ENCODE peak calls at places on chromosomes 1 and 21, in six cellular contexts. F is body of pancreas, M is fibroblast of lung, Y is thoracic aorta, Z is adrenal gland, H is endothelial cell of umbilical vein. K is an unnamed sample.

GRCh38 chr1:161198877-161199431 is at the start of gene ADAMTS4:
- DNase-seq in F (peak; percentile 54), M (peak; percentile 42), Y (no peak), Z (peak; percentile 46), H (peak; percentile 65), K (peak; percentile 96)

GRCh38 chr1:3651011-3651938 is 1.0 kb upstream of the TP73 start:
- DNase-seq in F (no peak), M (no peak), Y (no peak), Z (no peak), H (no peak), K (no peak)

GRCh38 chr1:218874313-218874712 is 299.4 kb upstream of the LYPLAL1 start:
- DNase-seq in F (no peak), M (peak; percentile 92), Y (no peak), Z (no peak), H (peak; percentile 90), K (no peak)

GRCh38 chr21:34190576-34191301 is 117.4 kb downstream of the MRPS6 start:
- DNase-seq in F (no peak), M (no peak), Y (no peak), Z (peak; percentile 40), H (no peak), K (no peak)

GRCh38 chr1:106439475-106439874 is 617.0 kb upstream of the PRMT6 start:
- DNase-seq in F (no peak), M (no peak), Y (no peak), Z (no peak), H (no peak), K (no peak)

GRCh38 chr1:112478314-112478713 is 30.5 kb upstream of the WNT2B start:
- DNase-seq in F (no peak), M (no peak), Y (no peak), Z (no peak), H (no peak), K (no peak)

GRCh38 chr1:118151312-118151937 is 33.6 kb downstream of the SPAG17 start:
- DNase-seq in F (peak; percentile 70), M (peak; percentile 34), Y (no peak), Z (peak; percentile 70), H (peak; percentile 65), K (no peak)

GRCh38 chr1:30132602-30133271 is 590.6 kb downstream of the MATN1 start:
- DNase-seq in F (no peak), M (no peak), Y (no peak), Z (no peak), H (no peak), K (no peak)

GRCh38 chr1:32786856-32787255 is 30.3 kb downstream of the YARS1 start:
- DNase-seq in F (no peak), M (peak; percentile 46), Y (no peak), Z (no peak), H (peak; percentile 65), K (no peak)

GRCh38 chr1:228009116-228009827 is 2.5 kb downstream of the WNT3A start:
- DNase-seq in F (no peak), M (no peak), Y (no peak), Z (no peak), H (no peak), K (no peak)

GRCh38 chr1:44220755-44221154 is 7.5 kb downstream of the DMAP1 start:
- DNase-seq in F (no peak), M (no peak), Y (no peak), Z (no peak), H (no peak), K (no peak)

GRCh38 chr1:41312991-41313645 is 48.1 kb upstream of the FOXO6 start:
- DNase-seq in F (no peak), M (peak; percentile 53), Y (no peak), Z (no peak), H (no peak), K (no peak)

GRCh38 chr1:50750021-50750619 is 209.9 kb downstream of the FAF1 start:
- DNase-seq in F (no peak), M (peak; percentile 32), Y (no peak), Z (peak; percentile 27), H (peak; percentile 61), K (no peak)

GRCh38 chr1:42175314-42176054 is 10.9 kb upstream of the GUCA2A start:
- DNase-seq in F (no peak), M (no peak), Y (no peak), Z (no peak), H (no peak), K (no peak)

GRCh38 chr1:164604541-164604940 is 45.6 kb downstream of the PBX1 start:
- DNase-seq in F (no peak), M (peak; percentile 72), Y (no peak), Z (no peak), H (no peak), K (no peak)

GRCh38 chr1:164602480-164603093 is 43.6 kb downstream of the PBX1 start:
- DNase-seq in F (peak; percentile 81), M (peak; percentile 86), Y (no peak), Z (peak; percentile 63), H (peak; percentile 53), K (no peak)

GRCh38 chr1:164607351-164607750 is 48.4 kb downstream of the PBX1 start:
- DNase-seq in F (no peak), M (no peak), Y (no peak), Z (no peak), H (no peak), K (no peak)

GRCh38 chr1:164608651-164609057 is 49.7 kb downstream of the PBX1 start:
- DNase-seq in F (no peak), M (peak; percentile 68), Y (no peak), Z (no peak), H (no peak), K (no peak)

DNA sequence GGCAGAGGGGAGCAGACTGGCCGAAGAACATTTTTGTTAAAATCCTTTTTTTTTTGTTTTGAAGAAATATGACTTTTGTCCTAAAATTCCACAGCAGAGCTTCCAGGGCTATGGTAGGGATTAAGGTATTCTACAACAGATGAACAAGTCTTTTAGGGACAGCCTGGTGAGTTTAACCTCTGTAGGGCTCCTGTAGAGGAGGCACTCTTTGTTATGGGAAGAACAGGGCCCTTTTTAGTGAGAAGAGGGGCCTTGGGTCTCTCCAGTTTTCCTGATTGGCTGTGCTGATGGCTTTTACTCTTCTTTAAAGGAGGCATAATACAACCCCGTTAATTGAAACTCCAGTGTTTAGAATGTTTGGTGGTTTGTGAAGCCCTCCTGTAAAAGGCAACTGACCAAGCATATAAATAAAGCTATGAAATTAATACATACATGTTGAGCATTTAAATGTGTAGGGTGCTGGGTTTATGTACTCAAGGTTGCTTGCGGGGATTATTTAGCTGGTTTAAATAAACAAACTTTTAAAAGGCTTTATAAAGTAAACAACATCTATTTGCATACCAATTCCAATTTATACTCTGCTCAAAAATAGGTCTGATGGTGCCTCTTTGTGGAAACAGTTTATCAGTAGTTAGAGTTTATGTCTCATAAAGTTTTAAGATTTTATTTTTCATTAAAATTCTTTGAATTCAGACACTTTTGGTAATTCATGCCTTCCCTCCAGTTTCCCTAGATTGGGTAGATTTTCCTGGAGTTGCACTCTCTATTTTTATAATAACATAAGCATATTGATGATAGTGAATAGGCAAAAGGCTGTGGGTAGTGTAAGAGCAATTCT is 46.5 kb downstream of the PBX1 start:
- DNase-seq in F (no peak), M (no peak), Y (no peak), Z (no peak), H (no peak), K (no peak)
- TF ChIP-seq CTCF in F (no peak), M (no peak), Y (no peak), Z (no peak), H (no peak), K (no peak)

DNA sequence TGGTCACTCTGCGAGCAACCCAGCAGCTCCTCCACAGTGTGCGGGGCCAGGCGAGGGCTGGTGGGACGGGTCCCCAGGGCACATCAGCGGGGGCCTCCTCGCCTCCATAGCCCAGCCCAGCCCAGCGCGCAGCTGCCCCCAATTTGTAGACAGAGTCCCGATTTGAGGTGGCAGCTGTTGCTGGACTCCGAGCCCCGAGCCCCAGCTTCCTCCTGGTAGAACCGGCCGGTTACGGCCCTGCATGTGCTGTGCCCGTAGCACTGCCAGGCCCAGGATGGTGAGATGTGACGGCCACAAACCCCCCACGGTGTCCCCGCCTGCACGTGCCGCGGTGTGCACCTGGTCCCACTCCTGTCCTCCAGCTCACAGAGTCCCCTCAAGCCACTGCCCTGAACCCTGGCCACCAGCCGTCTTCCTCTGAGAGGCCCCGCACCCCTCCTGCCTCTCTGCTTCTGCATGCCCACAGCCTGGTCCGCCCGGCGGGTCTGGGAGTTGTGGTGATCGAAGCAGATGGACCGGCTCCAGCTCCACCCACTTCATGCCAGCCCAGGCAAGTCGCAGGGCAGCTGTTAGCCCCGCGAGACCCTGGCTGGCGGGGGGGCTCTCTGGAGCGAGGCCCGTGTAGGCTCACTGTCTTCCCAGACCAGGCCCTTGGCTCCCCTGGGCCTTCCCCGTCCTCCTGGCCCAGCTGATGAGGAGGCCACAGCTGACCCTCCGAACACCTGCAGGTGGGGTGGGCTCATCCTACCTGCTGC is 55.5 kb downstream of the MORN1 start:
- DNase-seq in F (no peak), M (no peak), Y (no peak), Z (no peak), H (no peak), K (no peak)
- H3K4me3 ChIP-seq in F (no peak overlapping the region), M (no peak overlapping the region), Y (no peak overlapping the region), Z (no peak overlapping the region), H (no peak overlapping the region), K (no peak overlapping the region)

GRCh38 chr1:82706741-82707140 is 906.0 kb downstream of the ADGRL2 start:
- DNase-seq in F (no peak), M (peak; percentile 50), Y (no peak), Z (no peak), H (no peak), K (no peak)
- H3K36me3 ChIP-seq in F (no peaks in the 10 kb centered on the region), M (no peaks in the 10 kb centered on the region), Y (no peaks in the 10 kb centered on the region), Z (no peaks in the 10 kb centered on the region), H (no peaks in the 10 kb centered on the region), K (no peaks in the 10 kb centered on the region)

GRCh38 chr1:55378582-55378981 is 163.4 kb upstream of the USP24 start:
- DNase-seq in F (peak; percentile 54), M (peak; percentile 64), Y (no peak), Z (peak; percentile 57), H (peak; percentile 39), K (no peak)
- TF ChIP-seq CTCF in F (peak; percentile 51), M (peak; percentile 82), Y (peak; percentile 53), Z (peak; percentile 28), H (peak; percentile 59), K (no peak)

GRCh38 chr1:10941891-10942541 is 70.4 kb upstream of the TARDBP start:
- DNase-seq in F (peak; percentile 68), M (peak; percentile 9), Y (no peak), Z (peak; percentile 63), H (peak; percentile 22), K (no peak)
- H3K4me3 ChIP-seq in F (no peak overlapping the region), M (no peak overlapping the region), Y (no peak overlapping the region), Z (no peak overlapping the region), H (no peak overlapping the region), K (no peak overlapping the region)

K was measured in vagina.